ENCODE peak calls at places on chromosomes 11 and 22, in nine cellular contexts. E is cardiac fibroblast; T is left colon; V is RKO; X is HS-5; C is stimulated activated CD4-positive, alpha-beta T cell treated with anti-CD3 and anti-CD28 coated beads, Interleukin-4, amount 100 ng/mL, for 48 hours; J is GM23248; O is right cardiac atrium; A is KG1. Q is an unnamed sample.

GRCh38 chr11:123000721-123001120 is 19.1 kb upstream of the BSX start:
- DNase-seq in E (no peak), T (no peak), V (no peak), X (no peak), C (no peak), J (peak), O (no peak), A (no peak), Q (no peak)

GRCh38 chr11:24760681-24761080 is 263.8 kb downstream of the LUZP2 start:
- DNase-seq in E (peak), T (no peak), V (no peak), X (peak), C (no peak), J (no peak), O (no peak), A (no peak), Q (no peak)

GRCh38 chr11:102546923-102547471 is 16.4 kb upstream of the MMP7 start:
- DNase-seq in E (no peak), T (no peak), V (no peak), X (no peak), C (no peak), J (no peak), O (no peak), A (peak), Q (no peak)

GRCh38 chr11:111336582-111337256 is 38.4 kb downstream of the POU2AF3 start:
- DNase-seq in E (peak), T (no peak), V (no peak), X (peak), C (no peak), J (peak), O (no peak), A (no peak), Q (peak)

GRCh38 chr22:36816635-36817428 is at the start of gene PVALB:
- DNase-seq in E (peak), T (no peak), V (no peak), X (no peak), C (no peak), J (peak), O (peak), A (no peak), Q (peak)

GRCh38 chr11:65539401-65540289 is 14.8 kb downstream of the SCYL1 start:
- DNase-seq in E (no peak), T (peak), V (peak), X (no peak), C (no peak), J (no peak), O (no peak), A (no peak), Q (no peak)

GRCh38 chr11:15865212-15865987 is 490.9 kb downstream of the SOX6 start:
- DNase-seq in E (no peak), T (no peak), V (no peak), X (no peak), C (no peak), J (no peak), O (no peak), A (no peak), Q (no peak)

GRCh38 chr22:48840112-48840949 is 987.3 kb downstream of the BRD1 start:
- DNase-seq in E (no peak), T (no peak), V (no peak), X (no peak), C (no peak), J (no peak), O (no peak), A (no peak), Q (no peak)

GRCh38 chr22:39236321-39237275 is 8.2 kb downstream of the PDGFB start:
- DNase-seq in E (peak), T (no peak), V (no peak), X (no peak), C (no peak), J (no peak), O (peak), A (peak), Q (no peak)

GRCh38 chr11:69292221-69292648 is 1.7 kb upstream of the MYEOV start:
- DNase-seq in E (no peak), T (no peak), V (no peak), X (no peak), C (peak), J (peak), O (no peak), A (peak), Q (peak)

GRCh38 chr11:71302911-71303310 is 50.5 kb upstream of the SHANK2 start:
- DNase-seq in E (no peak), T (no peak), V (no peak), X (no peak), C (no peak), J (peak), O (no peak), A (no peak), Q (peak)

GRCh38 chr11:40606800-40607199 is 852.7 kb downstream of the LRRC4C start:
- DNase-seq in E (no peak), T (no peak), V (no peak), X (no peak), C (no peak), J (no peak), O (no peak), A (no peak), Q (no peak)

GRCh38 chr11:121540627-121541026 is 87.9 kb upstream of the SORL1-AS1 start:
- DNase-seq in E (no peak), T (no peak), V (no peak), X (no peak), C (no peak), J (no peak), O (no peak), A (no peak), Q (no peak)

GRCh38 chr22:41449321-41449720 is 2.7 kb upstream of the TOB2 start:
- DNase-seq in E (peak), T (no peak), V (no peak), X (no peak), C (no peak), J (peak), O (no peak), A (no peak), Q (no peak)

GRCh38 chr22:25853902-25854301 is 111.9 kb downstream of the MYO18B start:
- DNase-seq in E (no peak), T (no peak), V (no peak), X (no peak), C (no peak), J (peak), O (no peak), A (no peak), Q (no peak)

GRCh38 chr11:46278387-46279173 is 1.1 kb downstream of the CREB3L1 start:
- DNase-seq in E (peak), T (peak), V (no peak), X (no peak), C (peak), J (peak), O (peak), A (no peak), Q (peak)

GRCh38 chr11:68341557-68342458 is 29.4 kb downstream of the LRP5 start:
- DNase-seq in E (no peak), T (no peak), V (no peak), X (no peak), C (no peak), J (no peak), O (no peak), A (no peak), Q (no peak)

GRCh38 chr11:109902764-109903436 is 190.3 kb upstream of the ZC3H12C start:
- DNase-seq in E (no peak), T (no peak), V (no peak), X (no peak), C (no peak), J (no peak), O (no peak), A (no peak), Q (no peak)

GRCh38 chr22:30400159-30400558 is 3.3 kb downstream of the SEC14L2 start:
- DNase-seq in E (no peak), T (no peak), V (no peak), X (no peak), C (no peak), J (no peak), O (no peak), A (no peak), Q (no peak)

GRCh38 chr11:69825941-69826340 is 6.7 kb upstream of the FGF3 start:
- DNase-seq in E (no peak), T (no peak), V (no peak), X (no peak), C (no peak), J (no peak), O (no peak), A (no peak), Q (no peak)

GRCh38 chr22:20027966-20028854 is 7.3 kb downstream of the TANGO2 start:
- DNase-seq in E (peak), T (peak), V (peak), X (no peak), C (no peak), J (peak), O (no peak), A (no peak), Q (no peak)

GRCh38 chr11:74671520-74672196 is 59.6 kb downstream of the CHRDL2 start:
- DNase-seq in E (peak), T (no peak), V (no peak), X (peak), C (no peak), J (peak), O (no peak), A (no peak), Q (peak)

GRCh38 chr11:19980957-19981669 is 179.2 kb downstream of the DBX1 start:
- DNase-seq in E (peak), T (no peak), V (no peak), X (no peak), C (no peak), J (peak), O (no peak), A (no peak), Q (peak)

GRCh38 chr22:45504703-45505341 is 2.1 kb downstream of the FBLN1 start:
- DNase-seq in E (peak), T (no peak), V (no peak), X (no peak), C (no peak), J (peak), O (peak), A (no peak), Q (peak)

Q was measured in AG20443.